ENCODE peak calls at places on chromosomes 5 and 9, in five cellular contexts. H, D, G, B and S are unnamed samples.

GRCh38 chr5:38678079-38678478 is 121.6 kb upstream of the LIFR start:
- DNase-seq in H (no peak), D (no peak), G (no peak), B (no peak), S (no peak)

GRCh38 chr5:98774192-98775046 is 956 bp downstream of the RGMB start:
- DNase-seq in H (peak; percentile 62), D (peak; percentile 84), G (no peak), B (peak; percentile 70), S (peak; percentile 78)

GRCh38 chr9:85743290-85744128 is 1.8 kb upstream of the AGTPBP1 start:
- DNase-seq in H (peak; percentile 98), D (peak; percentile 77), G (no peak), B (peak; percentile 90), S (no peak)

GRCh38 chr9:105293408-105293807 is 49.0 kb downstream of the SLC44A1 start:
- DNase-seq in H (no peak), D (no peak), G (no peak), B (no peak), S (no peak)

GRCh38 chr9:96222132-96222531 is 79.8 kb downstream of the HSD17B3 start:
- DNase-seq in H (no peak), D (peak; percentile 17), G (no peak), B (no peak), S (no peak)

GRCh38 chr9:131333771-131334567 is 44.4 kb downstream of the PLPP7 start:
- DNase-seq in H (no peak), D (no peak), G (no peak), B (no peak), S (no peak)

GRCh38 chr5:170055606-170056005 is 50.1 kb upstream of the FOXI1 start:
- DNase-seq in H (no peak), D (no peak), G (no peak), B (no peak), S (no peak)

GRCh38 chr5:175257128-175257846 is 186.7 kb downstream of the DRD1 start:
- DNase-seq in H (no peak), D (no peak), G (no peak), B (no peak), S (no peak)

GRCh38 chr9:4985376-4986266 is 549 bp downstream of the JAK2 start:
- DNase-seq in H (peak; percentile 45), D (peak; percentile 49), G (no peak), B (peak; percentile 52), S (peak; percentile 67)

GRCh38 chr9:91733006-91733624 is 216.9 kb downstream of the ROR2 start:
- DNase-seq in H (no peak), D (no peak), G (no peak), B (no peak), S (no peak)
- TF ChIP-seq EZH2 in H (no peak), D (no peak), G (no peak), B (no peak), S (no peak)

DNA sequence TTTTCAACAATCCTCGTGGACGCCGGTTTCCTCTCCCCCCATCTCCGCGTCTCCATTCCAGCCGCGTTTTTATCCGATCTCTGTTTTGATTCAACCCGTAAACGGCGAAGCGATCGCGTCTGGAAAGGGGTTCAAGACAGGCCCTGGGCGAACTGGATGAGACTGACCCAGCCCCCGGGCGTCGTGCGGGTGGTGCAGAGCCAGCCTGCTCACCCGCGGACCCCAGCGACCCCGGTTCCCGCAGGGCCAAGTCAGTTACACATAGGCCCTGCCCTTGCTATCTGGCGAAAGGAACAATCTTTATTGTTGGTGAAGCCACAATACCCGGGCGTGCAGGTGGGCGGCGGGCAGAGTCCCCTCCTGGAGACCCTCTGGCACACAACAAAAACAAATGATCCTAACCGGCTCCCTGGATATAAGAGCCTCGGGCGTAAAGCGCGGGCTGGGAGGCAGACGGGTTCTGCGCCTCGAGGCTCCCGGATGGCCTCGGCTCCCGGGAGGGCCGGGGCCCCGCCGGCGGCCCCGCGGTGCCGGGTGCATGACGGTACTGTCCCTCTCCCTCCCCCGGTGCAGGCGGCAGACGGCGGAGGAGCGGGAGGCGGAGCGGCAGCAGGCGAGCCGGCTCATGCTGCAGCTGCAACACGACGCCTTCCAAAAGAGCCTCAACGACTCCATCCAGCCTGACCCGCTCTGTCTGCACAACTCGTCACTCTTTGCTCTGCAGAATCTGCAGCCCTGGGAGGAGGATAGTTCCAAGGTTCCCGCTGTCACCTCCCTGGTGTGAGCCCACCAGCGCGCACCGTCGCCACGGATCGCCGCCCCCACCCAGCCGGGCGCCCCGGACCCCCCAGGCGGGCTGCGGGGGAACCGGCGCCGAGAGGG is 2.0 kb downstream of the TLX3 start:
- DNase-seq in H (no peak), D (peak; percentile 50), G (no peak), B (peak; percentile 23), S (peak; percentile 17)
- TF ChIP-seq EZH2 in H (peak; percentile 90), D (no peak), G (no peak), B (peak; percentile 72), S (peak; percentile 76)

DNA sequence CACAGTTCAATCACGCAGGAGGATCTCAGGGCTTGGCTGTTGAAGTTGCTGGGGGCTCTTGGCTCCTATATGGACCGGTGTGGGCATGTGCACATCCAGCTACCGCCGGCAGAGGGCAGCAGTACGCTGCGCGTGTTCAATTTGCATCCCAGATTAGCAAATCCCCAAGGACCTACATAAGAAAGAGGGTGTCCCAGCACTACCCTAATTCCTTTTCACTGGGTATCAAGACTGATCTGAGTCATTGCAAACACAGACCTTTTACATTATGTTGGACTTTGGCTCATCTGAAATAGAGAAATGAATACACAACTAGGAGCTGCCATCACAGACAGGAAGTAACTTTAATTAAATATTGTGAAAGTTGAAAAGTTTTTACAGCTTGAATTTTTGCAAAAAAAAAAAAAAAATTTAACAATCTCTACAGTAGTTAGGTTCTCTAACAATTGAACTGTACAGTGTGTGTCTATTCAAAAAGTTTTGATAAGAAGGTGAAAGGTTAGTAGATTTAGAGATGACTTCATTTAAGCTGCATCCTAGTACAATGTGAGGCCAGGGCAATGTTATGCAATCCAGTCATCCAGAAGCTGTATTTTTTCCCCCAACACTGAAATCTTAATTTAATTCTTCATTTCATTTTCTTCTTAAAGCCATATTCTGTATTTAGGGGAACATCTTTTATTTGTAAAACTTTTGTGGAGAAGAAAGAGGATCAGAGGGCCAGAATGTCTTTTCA is 404.0 kb downstream of the EBF1 start:
- DNase-seq in H (peak; percentile 30), D (peak; percentile 70), G (peak; percentile 85), B (peak; percentile 17), S (peak; percentile 75)
- TF ChIP-seq EZH2 in H (no peak), D (no peak), G (no peak), B (no peak), S (no peak)

DNA sequence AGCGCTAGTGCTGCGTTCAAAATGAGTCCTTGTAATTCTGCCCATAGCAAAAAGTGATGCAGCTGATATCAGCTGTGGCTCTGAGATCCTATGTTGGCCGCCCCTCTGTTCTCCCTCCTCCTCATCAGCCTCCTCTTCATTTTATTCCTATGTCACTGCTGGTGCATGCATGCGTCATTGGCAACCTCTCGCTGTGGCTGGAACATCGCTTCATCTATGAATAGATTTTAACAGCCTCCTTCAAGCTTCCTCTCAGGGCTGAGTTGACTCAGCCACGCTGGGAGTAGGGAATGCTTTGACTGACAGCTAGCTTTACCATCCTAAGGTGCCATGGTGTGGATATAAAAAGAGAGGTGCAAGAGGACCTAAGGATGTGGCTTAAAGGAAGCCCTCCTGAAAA is 303.5 kb downstream of the PLK2 start:
- DNase-seq in H (peak; percentile 87), D (no peak), G (no peak), B (no peak), S (no peak)
- TF ChIP-seq EZH2 in H (no peak), D (no peak), G (no peak), B (no peak), S (no peak)

DNA sequence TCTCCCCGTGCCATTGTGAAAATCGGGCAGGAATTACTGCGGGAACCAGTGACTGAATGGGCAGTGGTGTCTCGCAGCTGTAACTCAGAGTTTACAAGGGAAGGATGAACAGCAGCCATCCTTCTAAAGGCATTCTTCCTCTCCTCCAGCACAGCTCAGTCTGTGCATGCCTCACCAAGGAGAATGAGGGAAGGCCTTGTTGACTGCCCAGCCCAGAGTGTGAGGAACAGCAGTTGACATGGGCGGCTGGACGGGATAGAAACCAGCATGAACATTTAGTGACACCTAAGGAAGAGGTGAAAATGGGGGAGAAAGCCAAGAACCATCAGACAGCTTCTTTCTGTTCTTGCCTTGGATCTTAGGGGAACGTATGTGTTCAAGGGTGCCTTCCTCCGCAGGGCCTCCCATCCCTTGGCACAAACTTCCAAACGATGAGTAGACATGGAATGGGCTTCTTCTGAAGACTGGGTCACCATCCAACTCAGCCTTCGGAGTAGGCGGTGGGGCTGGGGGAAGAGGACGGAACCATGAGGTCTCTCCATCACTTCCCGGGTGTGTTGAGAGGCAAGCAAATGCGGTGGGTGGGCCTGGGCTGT is 887 bp upstream of the PDE8B start:
- DNase-seq in H (no peak), D (no peak), G (no peak), B (no peak), S (no peak)
- TF ChIP-seq EZH2 in H (peak; percentile 72), D (no peak), G (no peak), B (peak; percentile 80), S (no peak)

GRCh38 chr9:101030022-101030391 is 1.5 kb downstream of the PLPPR1 start:
- DNase-seq in H (no peak), D (no peak), G (no peak), B (no peak), S (no peak)

GRCh38 chr9:101028346-101029299 is at the start of gene PLPPR1:
- DNase-seq in H (peak; percentile 29), D (no peak), G (no peak), B (peak; percentile 67), S (peak; percentile 78)

GRCh38 chr9:101027246-101027645 is 1.3 kb upstream of the PLPPR1 start:
- DNase-seq in H (no peak), D (no peak), G (no peak), B (no peak), S (no peak)

GRCh38 chr9:101027733-101028345 is 688 bp upstream of the PLPPR1 start:
- DNase-seq in H (no peak), D (no peak), G (no peak), B (peak; percentile 22), S (no peak)

DNA sequence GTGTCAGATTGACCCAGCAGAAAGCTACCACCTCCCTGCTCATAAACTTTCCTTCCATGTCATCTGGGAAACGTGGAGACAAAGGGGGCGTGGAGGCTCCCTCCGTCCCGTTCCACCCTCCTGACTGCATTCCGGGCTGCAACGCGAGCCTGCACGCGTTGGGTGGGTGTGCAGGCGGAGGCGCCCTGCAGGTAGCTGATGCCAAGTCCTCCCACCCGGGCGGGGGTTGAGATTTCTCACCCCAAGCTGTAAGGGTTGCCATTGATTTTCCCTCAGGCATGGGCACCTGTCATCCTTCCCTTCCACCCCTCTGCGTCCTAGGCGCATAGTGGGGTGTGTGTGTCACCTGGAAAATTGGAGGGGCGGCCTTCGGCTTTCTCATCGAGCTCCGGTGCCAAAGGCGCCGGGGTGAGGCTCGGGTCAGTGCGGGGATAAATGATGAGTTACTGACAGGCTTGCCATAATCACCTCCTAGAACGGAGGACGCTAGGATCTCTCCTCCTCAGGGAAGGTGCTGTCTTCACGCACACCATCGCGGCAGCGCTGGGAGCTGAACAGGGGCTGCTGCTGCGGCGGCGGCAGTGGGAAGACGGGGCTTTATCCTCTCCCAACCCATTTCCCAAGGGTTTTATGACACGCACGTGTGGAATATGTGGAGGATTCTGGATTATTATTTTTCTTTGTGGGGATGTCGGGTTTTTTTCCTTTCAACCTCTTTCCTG is 934 bp downstream of the PLPPR1 start:
- DNase-seq in H (no peak), D (no peak), G (no peak), B (no peak), S (no peak)
- TF ChIP-seq EZH2 in H (peak; percentile 43), D (no peak), G (no peak), B (no peak), S (no peak)